ENCODE peak calls at places on chromosomes 1 and 21, in eight cellular contexts. C is mammary epithelial cell, D is heart right ventricle, V is heart left ventricle, M is uterus, T is pancreas, Z is aorta, W is cardiac fibroblast. S is an unnamed sample.

GRCh38 chr1:46764406-46764805 is 34.4 kb upstream of the CYP4B1 start:
- DNase-seq in C (no peak), D (no peak), V (no peak), M (no peak), T (no peak), Z (no peak), W (no peak), S (no peak)

GRCh38 chr1:154624756-154625643 is 17.0 kb upstream of the ADAR start:
- DNase-seq in C (peak; percentile 46), D (no peak), V (no peak), M (no peak), T (no peak), Z (no peak), W (peak; percentile 65), S (no peak)

GRCh38 chr1:41876533-41877445 is 41.9 kb downstream of the HIVEP3 start:
- DNase-seq in C (no peak), D (no peak), V (no peak), M (no peak), T (no peak), Z (no peak), W (no peak), S (no peak)

GRCh38 chr21:46206163-46207005 is 22.1 kb upstream of the SPATC1L start:
- DNase-seq in C (no peak), D (no peak), V (no peak), M (no peak), T (no peak), Z (peak; percentile 68), W (no peak), S (peak; percentile 41)

GRCh38 chr1:24382165-24382577 is 31.4 kb downstream of the STPG1 start:
- DNase-seq in C (peak; percentile 27), D (no peak), V (no peak), M (no peak), T (no peak), Z (no peak), W (no peak), S (no peak)

GRCh38 chr1:25066253-25066652 is 136.2 kb upstream of the RUNX3 start:
- DNase-seq in C (no peak), D (no peak), V (no peak), M (no peak), T (no peak), Z (peak; percentile 61), W (no peak), S (no peak)

GRCh38 chr1:222792744-222793143 is 22.1 kb upstream of the DISP1 start:
- DNase-seq in C (no peak), D (no peak), V (no peak), M (no peak), T (no peak), Z (no peak), W (peak; percentile 51), S (no peak)

GRCh38 chr1:176466514-176466913 is 3.5 kb downstream of the PAPPA2 start:
- DNase-seq in C (peak; percentile 30), D (no peak), V (no peak), M (no peak), T (no peak), Z (no peak), W (no peak), S (no peak)

GRCh38 chr1:67367370-67368345 is 60.0 kb downstream of the IL12RB2 start:
- DNase-seq in C (no peak), D (peak; percentile 28), V (peak; percentile 44), M (peak; percentile 21), T (peak; percentile 48), Z (no peak), W (peak; percentile 40), S (peak; percentile 30)

GRCh38 chr1:5632226-5632625 is 360.0 kb downstream of the NPHP4 start:
- DNase-seq in C (no peak), D (no peak), V (no peak), M (no peak), T (no peak), Z (no peak), W (no peak), S (no peak)

GRCh38 chr1:101112051-101112770 is 86.6 kb upstream of the DPH5 start:
- DNase-seq in C (no peak), D (peak; percentile 48), V (peak; percentile 58), M (peak; percentile 21), T (no peak), Z (no peak), W (no peak), S (peak; percentile 64)

GRCh38 chr1:41827991-41828570 is 90.6 kb downstream of the HIVEP3 start:
- DNase-seq in C (no peak), D (no peak), V (no peak), M (no peak), T (no peak), Z (no peak), W (peak; percentile 35), S (no peak)

GRCh38 chr1:245469734-245470133 is 314.9 kb downstream of the KIF26B start:
- DNase-seq in C (peak; percentile 16), D (no peak), V (no peak), M (no peak), T (no peak), Z (no peak), W (no peak), S (no peak)

GRCh38 chr1:209733409-209734192 is 22.3 kb upstream of the TRAF3IP3 start:
- DNase-seq in C (peak; percentile 75), D (no peak), V (no peak), M (no peak), T (no peak), Z (no peak), W (peak; percentile 83), S (no peak)

GRCh38 chr1:152645146-152645545 is 18.0 kb upstream of the LCE2D start:
- DNase-seq in C (no peak), D (no peak), V (no peak), M (no peak), T (no peak), Z (no peak), W (no peak), S (no peak)

GRCh38 chr1:66476774-66477173 is 57.2 kb upstream of the SGIP1 start:
- DNase-seq in C (no peak), D (no peak), V (no peak), M (no peak), T (no peak), Z (no peak), W (peak; percentile 54), S (no peak)

GRCh38 chr1:231856426-231856825 is 229.8 kb downstream of the DISC1 start:
- DNase-seq in C (no peak), D (no peak), V (no peak), M (no peak), T (no peak), Z (no peak), W (no peak), S (no peak)

GRCh38 chr1:71157151-71157550 is 76.3 kb upstream of the ZRANB2 start:
- DNase-seq in C (no peak), D (no peak), V (no peak), M (no peak), T (no peak), Z (no peak), W (no peak), S (no peak)

GRCh38 chr1:59498640-59499039 is 201.7 kb downstream of the FGGY start:
- DNase-seq in C (peak; percentile 33), D (no peak), V (peak; percentile 20), M (peak; percentile 44), T (peak; percentile 13), Z (no peak), W (peak; percentile 71), S (no peak)

GRCh38 chr1:36150296-36151132 is 1.2 kb upstream of the TRAPPC3 start:
- DNase-seq in C (peak; percentile 97), D (peak; percentile 89), V (peak; percentile 93), M (peak; percentile 93), T (peak; percentile 93), Z (peak; percentile 95), W (peak; percentile 97), S (peak; percentile 93)

DNA sequence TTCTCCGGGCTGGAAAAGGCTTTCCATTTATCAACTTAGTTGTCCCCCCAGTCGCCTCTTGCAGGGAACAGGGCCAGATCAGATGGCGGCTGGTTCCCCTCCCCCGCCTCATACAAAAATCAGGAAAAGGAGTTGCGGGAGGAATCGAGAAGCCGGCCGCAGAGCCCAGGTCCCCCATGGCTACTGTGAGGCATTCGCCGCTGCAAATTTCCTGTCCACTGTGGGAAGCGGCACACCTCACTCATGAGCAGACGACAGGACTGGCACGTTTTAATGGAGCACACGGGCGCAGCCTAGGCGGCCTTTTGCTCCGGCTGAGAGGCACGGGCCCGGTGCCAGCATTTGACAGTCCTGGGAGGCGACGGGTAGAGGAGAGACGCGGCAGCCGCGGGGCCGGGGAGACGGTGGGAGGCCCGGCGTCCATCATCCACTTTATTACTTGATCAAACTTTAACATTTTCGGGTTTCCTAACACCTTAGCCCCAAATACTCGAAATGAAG is 1.1 kb downstream of the GNG4 start:
- DNase-seq in C (no peak), D (no peak), V (no peak), M (no peak), T (peak; percentile 46), Z (no peak), W (no peak), S (no peak)
- H3K4me3 ChIP-seq in C (peak overlapping the region; percentile 43), D (peak overlapping the region; percentile 47), V (peak overlapping the region; percentile 42), M (peak overlapping the region; percentile 52), T (no peak overlapping the region), Z (no peak overlapping the region), W (peak overlapping the region; percentile 3), S (peak overlapping the region; percentile 60)

DNA sequence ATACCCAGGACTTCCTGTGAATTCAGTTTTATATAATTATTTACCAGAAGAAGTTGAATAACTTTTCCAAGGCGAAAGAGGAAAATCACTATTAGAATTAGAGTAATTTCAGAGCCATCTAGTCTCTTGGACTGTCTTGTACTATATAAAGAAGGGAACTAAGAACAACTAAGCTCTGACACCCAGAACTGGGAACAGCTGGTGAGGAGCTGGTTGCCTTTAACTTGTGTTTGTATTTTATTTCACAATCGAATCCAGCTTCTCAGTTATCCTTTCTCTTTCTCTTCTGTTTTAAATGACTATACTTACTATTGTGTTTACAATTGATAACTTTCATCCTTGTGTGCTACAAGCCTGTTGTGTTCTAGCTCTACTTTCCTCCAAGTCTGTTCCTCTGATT is 8.4 kb downstream of the SNX27 start:
- DNase-seq in C (no peak), D (no peak), V (no peak), M (no peak), T (no peak), Z (no peak), W (peak; percentile 52), S (no peak)
- H3K4me3 ChIP-seq in C (no peak overlapping the region), D (no peak overlapping the region), V (no peak overlapping the region), M (no peak overlapping the region), T (no peak overlapping the region), Z (no peak overlapping the region), W (no peak overlapping the region), S (peak overlapping the region; percentile 45)

GRCh38 chr1:81548918-81549587 is 251.7 kb upstream of the ADGRL2 start:
- DNase-seq in C (no peak), D (no peak), V (no peak), M (no peak), T (no peak), Z (no peak), W (no peak), S (no peak)
- H3K4me3 ChIP-seq in C (no peak overlapping the region), D (no peak overlapping the region), V (no peak overlapping the region), M (no peak overlapping the region), T (no peak overlapping the region), Z (no peak overlapping the region), W (no peak overlapping the region), S (no peak overlapping the region)

DNA sequence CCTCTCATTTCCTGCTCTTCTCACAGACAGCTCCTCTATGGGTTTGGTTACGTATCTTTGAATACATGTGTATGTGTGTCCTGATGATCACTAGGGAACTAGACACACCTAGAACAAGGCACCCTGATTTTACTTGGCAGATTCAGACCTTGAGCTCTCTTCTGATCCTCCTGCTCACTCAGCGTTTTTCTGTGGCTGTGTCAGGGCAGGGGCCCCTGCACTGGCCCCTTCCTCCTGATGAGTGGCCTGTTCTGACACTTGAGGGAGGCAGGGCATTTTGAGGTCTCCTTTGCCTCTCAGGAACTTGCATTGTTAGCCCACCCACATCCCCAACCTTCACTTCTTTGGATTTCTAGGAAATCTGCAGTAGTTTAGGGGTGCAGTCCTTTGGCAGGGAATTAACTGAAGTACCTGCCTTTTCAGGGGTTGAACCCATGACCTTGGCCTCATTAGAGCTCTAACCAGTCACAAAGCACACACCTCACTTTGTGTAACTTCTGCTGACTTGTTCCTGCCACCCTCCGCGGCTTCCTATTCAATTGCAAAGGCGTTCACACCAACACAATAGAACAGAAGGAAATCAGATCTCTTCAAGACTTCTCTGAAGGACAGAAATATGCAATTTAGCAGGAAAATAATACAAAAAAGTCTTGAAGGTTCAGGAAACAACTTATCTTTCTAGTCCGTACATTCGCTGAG is 8.8 kb downstream of the SMYD2 start:
- DNase-seq in C (no peak), D (no peak), V (no peak), M (no peak), T (no peak), Z (no peak), W (no peak), S (no peak)
- H3K4me3 ChIP-seq in C (no peak overlapping the region), D (no peak overlapping the region), V (no peak overlapping the region), M (no peak overlapping the region), T (no peak overlapping the region), Z (no peak overlapping the region), W (no peak overlapping the region), S (no peak overlapping the region)

S was measured in psoas muscle.